ENCODE peak calls at places on chromosome 4, in six cellular contexts. One of them, this sample, is unnamed.

GRCh38 chr4:22190855-22191254 is 242.3 kb upstream of the KCNIP4 start:
- DNase-seq in WTC11: no peak
- DNase-seq in foreskin fibroblast: peak
- DNase-seq in CD8-positive, alpha-beta T cell: no peak
- DNase-seq in spleen: no peak
- DNase-seq in fibroblast of lung: peak
- DNase-seq in this sample: no peak

GRCh38 chr4:153850525-153851280 is 61.8 kb upstream of the SFRP2 start:
- DNase-seq in WTC11: no peak
- DNase-seq in foreskin fibroblast: no peak
- DNase-seq in CD8-positive, alpha-beta T cell: no peak
- DNase-seq in spleen: no peak
- DNase-seq in fibroblast of lung: no peak
- DNase-seq in this sample: no peak

GRCh38 chr4:122863626-122864025 is 37.0 kb downstream of the FGF2 start:
- DNase-seq in WTC11: no peak
- DNase-seq in foreskin fibroblast: no peak
- DNase-seq in CD8-positive, alpha-beta T cell: no peak
- DNase-seq in spleen: no peak
- DNase-seq in fibroblast of lung: no peak
- DNase-seq in this sample: no peak

GRCh38 chr4:107719211-107719926 is 665 bp downstream of the PAPSS1 start:
- DNase-seq in WTC11: no peak
- DNase-seq in foreskin fibroblast: peak
- DNase-seq in CD8-positive, alpha-beta T cell: no peak
- DNase-seq in spleen: no peak
- DNase-seq in fibroblast of lung: peak
- DNase-seq in this sample: no peak

GRCh38 chr4:165326831-165327210 is 648 bp upstream of the MSMO1 start:
- DNase-seq in WTC11: peak
- DNase-seq in foreskin fibroblast: no peak
- DNase-seq in CD8-positive, alpha-beta T cell: no peak
- DNase-seq in spleen: peak
- DNase-seq in fibroblast of lung: no peak
- DNase-seq in this sample: no peak

GRCh38 chr4:78569291-78569821 is 17.8 kb downstream of the ANXA3 start:
- DNase-seq in WTC11: no peak
- DNase-seq in foreskin fibroblast: peak
- DNase-seq in CD8-positive, alpha-beta T cell: no peak
- DNase-seq in spleen: no peak
- DNase-seq in fibroblast of lung: peak
- DNase-seq in this sample: no peak

GRCh38 chr4:146522862-146523205 is 1.1 kb upstream of the SLC10A7 start:
- DNase-seq in WTC11: no peak
- DNase-seq in foreskin fibroblast: no peak
- DNase-seq in CD8-positive, alpha-beta T cell: no peak
- DNase-seq in spleen: no peak
- DNase-seq in fibroblast of lung: peak
- DNase-seq in this sample: no peak

GRCh38 chr4:139872274-139872673 is 206.7 kb downstream of the MGST2 start:
- DNase-seq in WTC11: no peak
- DNase-seq in foreskin fibroblast: peak
- DNase-seq in CD8-positive, alpha-beta T cell: no peak
- DNase-seq in spleen: no peak
- DNase-seq in fibroblast of lung: peak
- DNase-seq in this sample: peak

GRCh38 chr4:150078996-150079581 is 844 bp downstream of the DCLK2 start:
- DNase-seq in WTC11: peak
- DNase-seq in foreskin fibroblast: peak
- DNase-seq in CD8-positive, alpha-beta T cell: no peak
- DNase-seq in spleen: peak
- DNase-seq in fibroblast of lung: peak
- DNase-seq in this sample: no peak

GRCh38 chr4:186104895-186105720 is 604 bp downstream of the FAM149A start:
- DNase-seq in WTC11: peak
- DNase-seq in foreskin fibroblast: no peak
- DNase-seq in CD8-positive, alpha-beta T cell: no peak
- DNase-seq in spleen: peak
- DNase-seq in fibroblast of lung: no peak
- DNase-seq in this sample: no peak

GRCh38 chr4:38980903-38981676 is 51.1 kb downstream of the TMEM156 start:
- DNase-seq in WTC11: no peak
- DNase-seq in foreskin fibroblast: peak
- DNase-seq in CD8-positive, alpha-beta T cell: no peak
- DNase-seq in spleen: no peak
- DNase-seq in fibroblast of lung: peak
- DNase-seq in this sample: peak

GRCh38 chr4:87120411-87121162 is 99.8 kb downstream of the KLHL8 start:
- DNase-seq in WTC11: no peak
- DNase-seq in foreskin fibroblast: no peak
- DNase-seq in CD8-positive, alpha-beta T cell: no peak
- DNase-seq in spleen: no peak
- DNase-seq in fibroblast of lung: peak
- DNase-seq in this sample: no peak

GRCh38 chr4:41750158-41750623 is 1.7 kb upstream of the PHOX2B start:
- DNase-seq in WTC11: peak
- DNase-seq in foreskin fibroblast: no peak
- DNase-seq in CD8-positive, alpha-beta T cell: no peak
- DNase-seq in spleen: no peak
- DNase-seq in fibroblast of lung: no peak
- DNase-seq in this sample: no peak

GRCh38 chr4:153296424-153296823 is 48.1 kb upstream of the MND1 start:
- DNase-seq in WTC11: peak
- DNase-seq in foreskin fibroblast: peak
- DNase-seq in CD8-positive, alpha-beta T cell: no peak
- DNase-seq in spleen: no peak
- DNase-seq in fibroblast of lung: peak
- DNase-seq in this sample: peak

GRCh38 chr4:144174401-144175067 is 34.0 kb upstream of the GYPA start:
- DNase-seq in WTC11: no peak
- DNase-seq in foreskin fibroblast: peak
- DNase-seq in CD8-positive, alpha-beta T cell: no peak
- DNase-seq in spleen: no peak
- DNase-seq in fibroblast of lung: peak
- DNase-seq in this sample: peak
- TF ChIP-seq CTCF in WTC11: no peak
- TF ChIP-seq CTCF in foreskin fibroblast: peak
- TF ChIP-seq CTCF in CD8-positive, alpha-beta T cell: peak
- TF ChIP-seq CTCF in spleen: no peak
- TF ChIP-seq CTCF in fibroblast of lung: no peak
- TF ChIP-seq CTCF in this sample: peak

DNA sequence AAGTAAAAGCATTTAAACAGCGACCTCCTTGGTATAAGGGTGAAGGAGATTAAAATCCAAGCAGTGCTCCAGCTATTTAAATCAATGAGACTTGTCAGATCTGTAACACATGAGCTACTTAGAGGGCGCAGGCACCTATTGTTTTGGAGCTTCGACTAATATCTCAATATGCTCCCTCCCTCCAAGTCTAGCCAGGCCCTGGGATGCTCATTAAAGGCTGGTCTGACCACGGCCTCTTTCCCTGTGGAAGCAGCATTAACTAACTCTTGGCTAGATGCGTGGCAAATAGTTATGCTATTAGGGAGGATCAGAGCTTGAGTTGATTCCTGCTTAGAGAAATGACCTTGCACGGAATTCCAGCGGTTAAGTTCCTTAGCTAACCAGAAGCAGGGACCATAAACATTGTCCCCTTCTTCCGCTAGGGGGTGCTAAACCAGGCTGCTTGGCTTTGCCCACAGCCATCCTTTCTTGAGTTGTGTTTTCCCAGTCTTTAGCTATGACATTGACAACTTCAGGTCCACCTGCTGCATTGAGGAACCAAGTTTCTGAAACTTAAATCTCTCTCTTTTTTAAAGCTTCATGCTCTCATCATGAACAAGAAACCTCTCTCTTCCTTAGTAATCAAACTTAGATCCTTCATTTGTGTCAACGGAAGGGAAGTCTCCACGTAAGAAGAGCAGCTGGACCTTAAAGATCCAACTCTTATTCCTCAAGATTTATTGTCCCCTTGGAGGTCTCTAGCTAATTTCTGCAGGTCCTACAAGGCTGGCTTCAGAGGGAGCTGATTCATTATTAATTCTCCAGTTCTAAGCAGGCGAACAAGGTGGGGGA is 80.7 kb upstream of the IGFBP7 start:
- DNase-seq in WTC11: peak
- DNase-seq in foreskin fibroblast: no peak
- DNase-seq in CD8-positive, alpha-beta T cell: no peak
- DNase-seq in spleen: no peak
- DNase-seq in fibroblast of lung: peak
- DNase-seq in this sample: no peak
- TF ChIP-seq CTCF in WTC11: peak
- TF ChIP-seq CTCF in foreskin fibroblast: peak
- TF ChIP-seq CTCF in CD8-positive, alpha-beta T cell: peak
- TF ChIP-seq CTCF in spleen: no peak
- TF ChIP-seq CTCF in fibroblast of lung: peak
- TF ChIP-seq CTCF in this sample: peak

DNA sequence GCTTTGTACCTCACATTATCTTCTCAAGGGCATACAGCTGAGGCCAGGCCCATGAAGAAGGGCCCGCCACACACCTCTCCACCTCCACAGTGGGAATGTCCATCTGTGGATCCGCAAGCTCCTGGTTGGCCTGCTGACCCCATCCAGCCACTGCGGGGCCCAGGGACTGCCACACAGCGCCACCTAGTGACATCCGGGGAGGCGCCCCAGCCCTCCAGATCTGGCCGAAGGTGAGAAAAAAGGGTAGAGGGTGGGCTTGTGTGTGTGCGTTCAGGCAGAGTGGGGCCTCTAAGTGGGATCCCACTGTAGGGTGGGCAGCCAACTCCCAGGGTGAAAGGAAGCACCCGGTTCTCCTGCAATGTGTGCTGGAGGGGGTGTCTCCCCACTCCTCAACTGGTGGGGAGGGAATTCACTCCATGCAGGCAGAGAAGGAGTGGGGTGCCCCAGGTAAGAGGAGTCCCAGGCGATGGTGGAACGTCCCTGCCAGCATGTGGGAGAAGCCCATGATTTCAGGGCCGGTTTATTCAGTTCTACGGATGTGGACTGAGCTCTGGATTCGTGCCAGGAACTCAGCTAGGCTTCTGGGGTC is 117.3 kb downstream of the ENPP6 start:
- DNase-seq in WTC11: no peak
- DNase-seq in foreskin fibroblast: no peak
- DNase-seq in CD8-positive, alpha-beta T cell: peak
- DNase-seq in spleen: peak
- DNase-seq in fibroblast of lung: no peak
- DNase-seq in this sample: no peak
- TF ChIP-seq CTCF in WTC11: no peak
- TF ChIP-seq CTCF in foreskin fibroblast: no peak
- TF ChIP-seq CTCF in CD8-positive, alpha-beta T cell: peak
- TF ChIP-seq CTCF in spleen: no peak
- TF ChIP-seq CTCF in fibroblast of lung: peak
- TF ChIP-seq CTCF in this sample: peak

GRCh38 chr4:104973708-104974107 is 173.0 kb upstream of the TET2 start:
- DNase-seq in WTC11: no peak
- DNase-seq in foreskin fibroblast: no peak
- DNase-seq in CD8-positive, alpha-beta T cell: no peak
- DNase-seq in spleen: no peak
- DNase-seq in fibroblast of lung: no peak
- DNase-seq in this sample: no peak

GRCh38 chr4:104979083-104979760 is 167.5 kb upstream of the TET2 start:
- DNase-seq in WTC11: no peak
- DNase-seq in foreskin fibroblast: no peak
- DNase-seq in CD8-positive, alpha-beta T cell: no peak
- DNase-seq in spleen: no peak
- DNase-seq in fibroblast of lung: no peak
- DNase-seq in this sample: no peak

GRCh38 chr4:104976258-104976657 is 170.4 kb upstream of the TET2 start:
- DNase-seq in WTC11: no peak
- DNase-seq in foreskin fibroblast: no peak
- DNase-seq in CD8-positive, alpha-beta T cell: no peak
- DNase-seq in spleen: no peak
- DNase-seq in fibroblast of lung: no peak
- DNase-seq in this sample: no peak

GRCh38 chr4:104971458-104971857 is 175.2 kb upstream of the TET2 start:
- DNase-seq in WTC11: no peak
- DNase-seq in foreskin fibroblast: no peak
- DNase-seq in CD8-positive, alpha-beta T cell: no peak
- DNase-seq in spleen: no peak
- DNase-seq in fibroblast of lung: no peak
- DNase-seq in this sample: no peak

DNA sequence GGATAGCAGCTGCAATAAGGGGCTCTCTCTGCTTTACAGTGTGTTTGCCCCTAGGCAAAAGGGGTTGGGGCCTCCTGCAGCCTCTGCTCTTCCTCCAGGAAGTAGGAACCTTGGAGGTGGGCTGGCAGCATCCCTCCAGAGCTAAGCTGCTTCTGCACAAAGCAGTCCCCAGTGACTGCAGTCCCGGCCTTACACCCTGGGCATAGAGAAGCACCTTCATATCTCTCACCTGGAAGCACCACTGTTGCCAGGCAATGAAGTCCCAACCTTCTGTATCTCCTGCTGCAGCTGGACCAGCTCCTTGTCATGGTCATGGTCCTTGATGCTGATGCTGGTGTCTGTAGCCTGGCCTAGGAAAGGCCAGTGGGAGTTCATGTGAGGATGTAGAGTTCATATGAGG is 171.1 kb upstream of the TET2 start:
- DNase-seq in WTC11: no peak
- DNase-seq in foreskin fibroblast: no peak
- DNase-seq in CD8-positive, alpha-beta T cell: no peak
- DNase-seq in spleen: peak
- DNase-seq in fibroblast of lung: no peak
- DNase-seq in this sample: no peak
- TF ChIP-seq CTCF in WTC11: no peak
- TF ChIP-seq CTCF in foreskin fibroblast: no peak
- TF ChIP-seq CTCF in CD8-positive, alpha-beta T cell: no peak
- TF ChIP-seq CTCF in spleen: no peak
- TF ChIP-seq CTCF in fibroblast of lung: no peak
- TF ChIP-seq CTCF in this sample: no peak

GRCh38 chr4:106266201-106266600 is 49.8 kb downstream of the TBCK start:
- DNase-seq in WTC11: no peak
- DNase-seq in foreskin fibroblast: no peak
- DNase-seq in CD8-positive, alpha-beta T cell: no peak
- DNase-seq in spleen: no peak
- DNase-seq in fibroblast of lung: peak
- DNase-seq in this sample: peak
- TF ChIP-seq CTCF in WTC11: no peak
- TF ChIP-seq CTCF in foreskin fibroblast: peak
- TF ChIP-seq CTCF in CD8-positive, alpha-beta T cell: no peak
- TF ChIP-seq CTCF in spleen: no peak
- TF ChIP-seq CTCF in fibroblast of lung: peak
- TF ChIP-seq CTCF in this sample: peak

This sample was measured in AG09319.